ENCODE peak calls at places on chromosomes 4 and X, in nine cellular contexts. K is esophagus squamous epithelium, G is ovary, V is fibroblast of lung, P is fibroblast of mammary gland, T is mucosa of descending colon, N is choroid plexus epithelial cell, J is HCT116, D is dorsolateral prefrontal cortex. M is an unnamed sample.

GRCh38 chr4:153750197-153750817 is 9.5 kb downstream of the RNF175 start:
- DNase-seq in G (no peak), T (no peak), D (peak), N (peak), V (peak), J (peak), K (no peak), P (peak), M (peak)

GRCh38 chr4:108172231-108172779 is 3.6 kb upstream of the LEF1 start:
- DNase-seq in K (no peak), G (no peak), J (no peak), N (no peak), V (peak), T (no peak), D (no peak), P (no peak), M (no peak)

GRCh38 chr4:150117094-150117493 is 38.8 kb downstream of the DCLK2 start:
- DNase-seq in P (peak), K (no peak), D (peak), V (peak), N (no peak), J (no peak), T (no peak), G (peak), M (no peak)

GRCh38 chrX:150032742-150033141 is 94.5 kb upstream of the EOLA2 start:
- DNase-seq in J (no peak), V (peak), K (no peak), T (no peak), P (peak), G (no peak), D (no peak), N (peak), M (peak)

GRCh38 chr4:188015025-188015778 is 19.6 kb downstream of the ZFP42 start:
- DNase-seq in T (no peak), K (no peak), V (no peak), N (no peak), J (no peak), D (no peak), P (no peak), G (no peak), M (no peak)

GRCh38 chr4:102263024-102263787 is 82.1 kb downstream of the SLC39A8 start:
- DNase-seq in K (no peak), J (peak), G (no peak), P (peak), D (no peak), N (peak), T (no peak), V (peak), M (peak)

GRCh38 chr4:40581254-40582140 is 48.2 kb downstream of the RBM47 start:
- DNase-seq in K (no peak), T (no peak), N (no peak), V (no peak), D (no peak), G (no peak), P (no peak), J (no peak), M (no peak)

GRCh38 chr4:165877291-165877690 is 4.3 kb downstream of the TLL1 start:
- DNase-seq in T (no peak), P (peak), N (peak), V (no peak), K (no peak), D (no peak), J (no peak), G (no peak), M (no peak)

GRCh38 chr4:53022162-53023100 is 160.3 kb downstream of the RASL11B start:
- DNase-seq in T (no peak), G (no peak), P (no peak), D (no peak), K (no peak), J (no peak), V (no peak), N (no peak), M (no peak)

GRCh38 chr4:165439344-165439743 is 60.5 kb downstream of the CPE start:
- DNase-seq in D (no peak), K (no peak), J (no peak), G (no peak), V (peak), T (no peak), N (no peak), P (peak), M (no peak)

GRCh38 chrX:56796641-56797395 is 67.8 kb downstream of the NBDY start:
- DNase-seq in K (no peak), V (no peak), P (no peak), N (no peak), T (no peak), J (no peak), D (no peak), G (no peak), M (no peak)

GRCh38 chr4:1283711-1284110 is 6.0 kb upstream of the MAEA start:
- DNase-seq in D (no peak), K (no peak), V (no peak), N (no peak), J (no peak), P (no peak), G (no peak), T (no peak), M (no peak)

GRCh38 chrX:1749499-1749898 is 134.6 kb downstream of the ASMT start:
- DNase-seq in V (no peak), D (no peak), K (no peak), J (no peak), P (no peak), G (no peak), T (no peak), N (no peak), M (no peak)

GRCh38 chr4:26191353-26191752 is 129.5 kb upstream of the RBPJ start:
- DNase-seq in K (no peak), N (no peak), D (no peak), V (peak), J (no peak), T (no peak), G (no peak), P (peak), M (no peak)

GRCh38 chr4:24248674-24249644 is 335.4 kb downstream of the DHX15 start:
- DNase-seq in P (no peak), T (no peak), D (no peak), V (no peak), K (no peak), G (no peak), J (no peak), N (no peak), M (no peak)

GRCh38 chr4:94068712-94069111 is 139.0 kb upstream of the SMARCAD1 start:
- DNase-seq in V (no peak), P (no peak), D (no peak), K (no peak), J (no peak), T (no peak), G (no peak), N (peak), M (no peak)

GRCh38 chr4:78293841-78294301 is 236.7 kb downstream of the FRAS1 start:
- DNase-seq in T (no peak), J (no peak), K (no peak), N (peak), G (no peak), V (peak), P (peak), D (no peak), M (no peak)
- TF ChIP-seq CTCF in T (no peak), J (no peak), K (no peak), N (peak), G (no peak), V (no peak), P (peak), D (no peak), M (peak)

GRCh38 chr4:99563310-99564186 is at the start of gene TRMT10A:
- DNase-seq in P (peak), D (peak), N (peak), V (peak), G (peak), T (peak), J (peak), K (peak), M (peak)
- TF ChIP-seq CTCF in P (no peak), D (no peak), N (no peak), V (no peak), G (peak), T (peak), J (no peak), K (no peak), M (no peak)

DNA sequence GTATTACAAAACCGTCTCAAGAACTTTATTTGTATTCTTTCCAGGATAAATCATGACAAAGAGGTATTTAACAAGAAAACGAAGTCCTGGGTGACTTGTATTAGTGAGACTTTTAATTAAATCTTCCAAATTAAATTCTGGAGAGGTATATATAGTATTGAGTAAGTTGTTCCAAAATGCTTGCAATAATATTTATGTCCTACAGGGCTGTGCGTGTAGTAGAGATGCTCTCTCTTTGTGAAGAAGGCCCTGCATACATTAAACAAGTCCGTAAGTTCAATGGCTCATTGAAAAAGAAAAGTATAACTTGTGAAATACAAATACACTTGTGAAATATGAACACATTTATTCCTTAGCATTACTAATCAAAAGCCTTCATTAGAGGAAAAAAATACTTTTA is 211.4 kb downstream of the ARHGAP24 start:
- DNase-seq in N (no peak), K (no peak), T (no peak), G (no peak), D (no peak), J (no peak), V (no peak), P (no peak), M (no peak)
- TF ChIP-seq CTCF in N (no peak), K (no peak), T (no peak), G (no peak), D (no peak), J (peak), V (no peak), P (no peak), M (no peak)

DNA sequence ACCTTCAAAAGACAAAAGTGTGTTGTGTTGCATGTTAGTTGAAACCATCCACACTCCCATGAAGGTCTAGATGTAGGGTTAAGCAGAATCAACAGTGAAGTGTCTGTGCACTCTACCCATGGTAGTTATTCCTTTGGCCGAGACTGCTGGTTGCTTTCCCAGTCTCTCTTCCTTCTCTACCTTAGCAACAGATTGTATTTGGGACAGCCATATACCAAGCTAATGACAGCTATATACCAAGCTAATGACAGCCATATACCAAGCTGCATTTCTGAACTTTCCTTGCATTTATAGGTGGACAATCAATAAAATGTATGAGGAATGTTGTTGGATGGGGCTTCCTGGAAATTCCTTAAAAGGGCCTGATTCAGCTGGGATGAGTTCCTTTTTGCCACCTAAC is 80.5 kb upstream of the ENPEP start:
- DNase-seq in G (no peak), P (no peak), V (no peak), T (no peak), N (no peak), J (no peak), K (no peak), D (no peak), M (no peak)
- TF ChIP-seq CTCF in G (no peak), P (no peak), V (no peak), T (no peak), N (no peak), J (no peak), K (no peak), D (no peak), M (no peak)

DNA sequence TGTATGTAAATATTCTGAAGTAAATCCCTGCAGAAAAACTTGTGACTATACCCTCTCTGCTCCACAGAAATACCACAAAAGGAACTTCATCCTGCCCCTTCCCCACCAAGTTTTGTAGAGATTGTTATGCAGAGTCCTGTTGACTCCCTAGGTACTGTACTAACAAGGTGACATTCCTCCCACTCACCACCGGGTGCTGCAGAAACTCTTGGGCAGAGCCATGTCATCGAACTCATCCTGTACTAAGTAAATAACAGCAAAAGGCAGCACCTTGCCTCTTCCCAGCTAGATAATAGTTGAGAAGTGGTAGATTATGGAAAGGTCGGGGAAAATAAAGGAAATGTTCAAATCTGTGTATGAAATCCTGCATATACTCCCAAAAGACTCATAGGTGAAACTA is 233.3 kb downstream of the STPG2 start:
- DNase-seq in P (no peak), D (no peak), J (peak), N (peak), G (no peak), V (no peak), T (no peak), K (no peak), M (no peak)
- TF ChIP-seq CTCF in P (no peak), D (no peak), J (peak), N (no peak), G (no peak), V (no peak), T (no peak), K (no peak), M (no peak)

M was measured in AG09319.